ENCODE peak calls at places on chromosomes 2 and 18, in four cellular contexts. E is activated naive CD8-positive, alpha-beta T cell treated with anti-CD3 and anti-CD28 coated beads, Interleukin-2, amount 50 U/mL, for 24 hours; R is fibroblast of pulmonary artery; N is right cardiac atrium. F is an unnamed sample.

GRCh38 chr2:186726938-186727337 is 33.1 kb downstream of the FAM171B start:
- DNase-seq in R (peak), E (no peak), N (no peak), F (no peak)

GRCh38 chr2:15734871-15735737 is 143.4 kb downstream of the DDX1 start:
- DNase-seq in N (no peak), R (no peak), E (no peak), F (no peak)

GRCh38 chr2:127176371-127177311 is 43.5 kb downstream of the CYP27C1 start:
- DNase-seq in N (peak), E (no peak), R (no peak), F (no peak)

GRCh38 chr2:67070826-67071225 is 326.3 kb upstream of the ETAA1 start:
- DNase-seq in N (no peak), R (no peak), E (no peak), F (no peak)

GRCh38 chr2:176148758-176149483 is 2.4 kb upstream of the HOXD4 start:
- DNase-seq in N (no peak), E (no peak), R (no peak), F (no peak)

GRCh38 chr2:222268311-222268980 is 30.4 kb downstream of the PAX3 start:
- DNase-seq in E (no peak), R (no peak), N (no peak), F (no peak)

GRCh38 chr2:38935568-38936172 is 46.0 kb downstream of the ARHGEF33 start:
- DNase-seq in E (no peak), R (peak), N (no peak), F (no peak)

GRCh38 chr2:36672199-36672598 is 24.3 kb upstream of the VIT start:
- DNase-seq in N (no peak), E (no peak), R (peak), F (no peak)

GRCh38 chr2:23745726-23746105 is 181.2 kb downstream of the ATAD2B start:
- DNase-seq in E (no peak), R (peak), N (no peak), F (no peak)

GRCh38 chr18:1092228-1092627 is 187.6 kb downstream of the ADCYAP1 start:
- DNase-seq in N (no peak), E (no peak), R (peak), F (no peak)

GRCh38 chr2:159326569-159327255 is 40.2 kb upstream of the WDSUB1 start:
- DNase-seq in R (peak), E (no peak), N (no peak), F (no peak)

GRCh38 chr18:58051765-58052460 is 7.9 kb downstream of the NEDD4L start:
- DNase-seq in E (no peak), R (peak), N (no peak), F (no peak)

GRCh38 chr18:76446746-76447267 is 48.2 kb downstream of the ZNF516 start:
- DNase-seq in E (no peak), R (no peak), N (no peak), F (no peak)

GRCh38 chr2:129929321-129930290 is 49.9 kb upstream of the RAB6C start:
- DNase-seq in R (peak), E (no peak), N (no peak), F (no peak)

GRCh38 chr2:127012215-127012614 is 94.7 kb downstream of the BIN1 start:
- DNase-seq in R (peak), N (no peak), E (no peak), F (no peak)

GRCh38 chr2:46984642-46985476 is 69.3 kb upstream of the MCFD2 start:
- DNase-seq in R (peak), E (peak), N (peak), F (peak)

GRCh38 chr18:607930-608329 is 11.1 kb downstream of the CLUL1 start:
- DNase-seq in E (no peak), N (no peak), R (no peak), F (no peak)

GRCh38 chr18:46134920-46135675 is 30.9 kb downstream of the HAUS1 start:
- DNase-seq in N (no peak), E (no peak), R (no peak), F (no peak)

GRCh38 chr2:191178806-191179514 is 28.2 kb upstream of the STAT4 start:
- DNase-seq in N (no peak), R (peak), E (no peak), F (peak)

GRCh38 chr2:100012575-100012974 is 129.8 kb downstream of the AFF3 start:
- DNase-seq in E (no peak), N (no peak), R (no peak), F (no peak)

GRCh38 chr2:46657042-46657504 is 177.7 kb downstream of the TMEM247 start:
- DNase-seq in R (peak), E (no peak), N (no peak), F (no peak)

GRCh38 chr2:112706170-112706664 is 14.6 kb upstream of the NT5DC4 start:
- DNase-seq in E (peak), N (no peak), R (peak), F (peak)

F was measured in kidney epithelial cell.